ENCODE peak calls at places on chromosomes 3 and 15, in eight cellular contexts. W is NCI-H2171; O is pancreas; N is cardiac fibroblast; B is NCI-H524 treated with DMSO at 0.1 percent for 48 hours; P is GM03348; A is activated CD8-positive, alpha-beta memory T cell treated with anti-CD3 and anti-CD28 coated beads for 1 hour; H is pons. S is an unnamed sample.

GRCh38 chr15:46607103-46607502 is 972.3 kb downstream of the SQOR start:
- DNase-seq in N (no peak), W (peak), B (no peak), P (no peak), A (no peak), H (no peak), O (no peak), S (no peak)

GRCh38 chr3:156388469-156389150 is 166.3 kb downstream of the SSR3 start:
- DNase-seq in A (no peak), N (peak), P (peak), O (no peak), B (no peak), H (no peak), W (no peak), S (peak)

GRCh38 chr3:194637066-194637465 is 3.8 kb upstream of the TMEM44 start:
- DNase-seq in P (no peak), W (no peak), H (no peak), N (no peak), B (no peak), A (no peak), O (no peak), S (no peak)

GRCh38 chr15:72998681-72999466 is 53.4 kb upstream of the NEO1 start:
- DNase-seq in A (no peak), W (no peak), P (no peak), H (no peak), N (no peak), O (no peak), B (no peak), S (no peak)

GRCh38 chr15:79168922-79169322 is 78.3 kb upstream of the RASGRF1 start:
- DNase-seq in O (no peak), P (no peak), W (peak), H (peak), A (no peak), N (peak), B (no peak), S (peak)

GRCh38 chr3:179020112-179020511 is 51.5 kb downstream of the ZMAT3 start:
- DNase-seq in W (no peak), O (no peak), H (peak), A (no peak), B (no peak), P (no peak), N (peak), S (peak)

GRCh38 chr3:47019201-47019600 is 39.7 kb downstream of the NBEAL2 start:
- DNase-seq in W (no peak), O (no peak), A (no peak), P (no peak), H (no peak), B (no peak), N (no peak), S (no peak)

GRCh38 chr3:66639794-66640356 is 139.1 kb upstream of the LRIG1 start:
- DNase-seq in W (no peak), N (no peak), P (no peak), H (no peak), B (no peak), A (no peak), O (no peak), S (peak)

GRCh38 chr3:157159762-157160651 is at the start of gene CCNL1:
- DNase-seq in P (peak), A (peak), H (peak), O (peak), B (peak), N (peak), W (peak), S (peak)

GRCh38 chr3:147412917-147413711 is 3.9 kb downstream of the ZIC1 start:
- DNase-seq in O (no peak), A (no peak), N (no peak), P (no peak), B (no peak), H (no peak), W (no peak), S (no peak)

GRCh38 chr15:99704444-99704838 is 28.8 kb downstream of the LYSMD4 start:
- DNase-seq in P (peak), B (peak), O (peak), N (peak), H (peak), W (peak), A (no peak), S (peak)

S was measured in fibroblast of lung.